ENCODE peak calls at places on chromosome 5, in six cellular contexts. One of them, this sample, is unnamed.

GRCh38 chr5:67146574-67146973 is 50.0 kb downstream of the CD180 start:
- DNase-seq in NCI-H2081: no peak
- DNase-seq in left ventricle myocardium inferior: no peak
- DNase-seq in stimulated activated CD4-positive, alpha-beta T cell treated with anti-CD3 and anti-CD28 coated beads, Interleukin-15, amount 100 ng/mL, for 1 hour: no peak
- DNase-seq in activated CD4-positive, alpha-beta T cell treated with anti-CD3 and anti-CD28 coated beads, Interleukin-2, amount 10 ng/mL, durations not matched to agents 7 days and 5 days: no peak
- DNase-seq in fibroblast of pulmonary artery: peak
- DNase-seq in this sample: peak

GRCh38 chr5:111901303-111901702 is 144.3 kb upstream of the NREP start:
- DNase-seq in NCI-H2081: no peak
- DNase-seq in left ventricle myocardium inferior: no peak
- DNase-seq in stimulated activated CD4-positive, alpha-beta T cell treated with anti-CD3 and anti-CD28 coated beads, Interleukin-15, amount 100 ng/mL, for 1 hour: no peak
- DNase-seq in activated CD4-positive, alpha-beta T cell treated with anti-CD3 and anti-CD28 coated beads, Interleukin-2, amount 10 ng/mL, durations not matched to agents 7 days and 5 days: no peak
- DNase-seq in fibroblast of pulmonary artery: no peak
- DNase-seq in this sample: no peak

GRCh38 chr5:132277971-132278964 is 15.9 kb upstream of the SLC22A4 start:
- DNase-seq in NCI-H2081: no peak
- DNase-seq in left ventricle myocardium inferior: no peak
- DNase-seq in stimulated activated CD4-positive, alpha-beta T cell treated with anti-CD3 and anti-CD28 coated beads, Interleukin-15, amount 100 ng/mL, for 1 hour: no peak
- DNase-seq in activated CD4-positive, alpha-beta T cell treated with anti-CD3 and anti-CD28 coated beads, Interleukin-2, amount 10 ng/mL, durations not matched to agents 7 days and 5 days: no peak
- DNase-seq in fibroblast of pulmonary artery: no peak
- DNase-seq in this sample: no peak

GRCh38 chr5:136058031-136058971 is 29.5 kb downstream of the TGFBI start:
- DNase-seq in NCI-H2081: no peak
- DNase-seq in left ventricle myocardium inferior: peak
- DNase-seq in stimulated activated CD4-positive, alpha-beta T cell treated with anti-CD3 and anti-CD28 coated beads, Interleukin-15, amount 100 ng/mL, for 1 hour: no peak
- DNase-seq in activated CD4-positive, alpha-beta T cell treated with anti-CD3 and anti-CD28 coated beads, Interleukin-2, amount 10 ng/mL, durations not matched to agents 7 days and 5 days: no peak
- DNase-seq in fibroblast of pulmonary artery: peak
- DNase-seq in this sample: peak

GRCh38 chr5:53980061-53980460 is 330.3 kb downstream of the ARL15 start:
- DNase-seq in NCI-H2081: no peak
- DNase-seq in left ventricle myocardium inferior: no peak
- DNase-seq in stimulated activated CD4-positive, alpha-beta T cell treated with anti-CD3 and anti-CD28 coated beads, Interleukin-15, amount 100 ng/mL, for 1 hour: no peak
- DNase-seq in activated CD4-positive, alpha-beta T cell treated with anti-CD3 and anti-CD28 coated beads, Interleukin-2, amount 10 ng/mL, durations not matched to agents 7 days and 5 days: no peak
- DNase-seq in fibroblast of pulmonary artery: no peak
- DNase-seq in this sample: no peak

GRCh38 chr5:101678494-101679193 is 617.4 kb downstream of the SLCO4C1 start:
- DNase-seq in NCI-H2081: peak
- DNase-seq in left ventricle myocardium inferior: peak
- DNase-seq in stimulated activated CD4-positive, alpha-beta T cell treated with anti-CD3 and anti-CD28 coated beads, Interleukin-15, amount 100 ng/mL, for 1 hour: no peak
- DNase-seq in activated CD4-positive, alpha-beta T cell treated with anti-CD3 and anti-CD28 coated beads, Interleukin-2, amount 10 ng/mL, durations not matched to agents 7 days and 5 days: peak
- DNase-seq in fibroblast of pulmonary artery: peak
- DNase-seq in this sample: peak

GRCh38 chr5:133316346-133317343 is 264.8 kb downstream of the HSPA4 start:
- DNase-seq in NCI-H2081: no peak
- DNase-seq in left ventricle myocardium inferior: no peak
- DNase-seq in stimulated activated CD4-positive, alpha-beta T cell treated with anti-CD3 and anti-CD28 coated beads, Interleukin-15, amount 100 ng/mL, for 1 hour: no peak
- DNase-seq in activated CD4-positive, alpha-beta T cell treated with anti-CD3 and anti-CD28 coated beads, Interleukin-2, amount 10 ng/mL, durations not matched to agents 7 days and 5 days: no peak
- DNase-seq in fibroblast of pulmonary artery: no peak
- DNase-seq in this sample: no peak

GRCh38 chr5:3905521-3905920 is 309.9 kb downstream of the IRX1 start:
- DNase-seq in NCI-H2081: no peak
- DNase-seq in left ventricle myocardium inferior: no peak
- DNase-seq in stimulated activated CD4-positive, alpha-beta T cell treated with anti-CD3 and anti-CD28 coated beads, Interleukin-15, amount 100 ng/mL, for 1 hour: no peak
- DNase-seq in activated CD4-positive, alpha-beta T cell treated with anti-CD3 and anti-CD28 coated beads, Interleukin-2, amount 10 ng/mL, durations not matched to agents 7 days and 5 days: no peak
- DNase-seq in fibroblast of pulmonary artery: no peak
- DNase-seq in this sample: no peak

GRCh38 chr5:10532421-10532820 is 31.4 kb upstream of the ANKRD33B start:
- DNase-seq in NCI-H2081: no peak
- DNase-seq in left ventricle myocardium inferior: no peak
- DNase-seq in stimulated activated CD4-positive, alpha-beta T cell treated with anti-CD3 and anti-CD28 coated beads, Interleukin-15, amount 100 ng/mL, for 1 hour: no peak
- DNase-seq in activated CD4-positive, alpha-beta T cell treated with anti-CD3 and anti-CD28 coated beads, Interleukin-2, amount 10 ng/mL, durations not matched to agents 7 days and 5 days: no peak
- DNase-seq in fibroblast of pulmonary artery: no peak
- DNase-seq in this sample: no peak

GRCh38 chr5:127960126-127960744 is 123.3 kb upstream of the SLC12A2 start:
- DNase-seq in NCI-H2081: peak
- DNase-seq in left ventricle myocardium inferior: no peak
- DNase-seq in stimulated activated CD4-positive, alpha-beta T cell treated with anti-CD3 and anti-CD28 coated beads, Interleukin-15, amount 100 ng/mL, for 1 hour: no peak
- DNase-seq in activated CD4-positive, alpha-beta T cell treated with anti-CD3 and anti-CD28 coated beads, Interleukin-2, amount 10 ng/mL, durations not matched to agents 7 days and 5 days: no peak
- DNase-seq in fibroblast of pulmonary artery: peak
- DNase-seq in this sample: no peak

GRCh38 chr5:128877476-128877875 is 87.8 kb upstream of the SLC27A6 start:
- DNase-seq in NCI-H2081: no peak
- DNase-seq in left ventricle myocardium inferior: no peak
- DNase-seq in stimulated activated CD4-positive, alpha-beta T cell treated with anti-CD3 and anti-CD28 coated beads, Interleukin-15, amount 100 ng/mL, for 1 hour: no peak
- DNase-seq in activated CD4-positive, alpha-beta T cell treated with anti-CD3 and anti-CD28 coated beads, Interleukin-2, amount 10 ng/mL, durations not matched to agents 7 days and 5 days: no peak
- DNase-seq in fibroblast of pulmonary artery: no peak
- DNase-seq in this sample: no peak

GRCh38 chr5:40652441-40653220 is 27.1 kb upstream of the PTGER4 start:
- DNase-seq in NCI-H2081: peak
- DNase-seq in left ventricle myocardium inferior: no peak
- DNase-seq in stimulated activated CD4-positive, alpha-beta T cell treated with anti-CD3 and anti-CD28 coated beads, Interleukin-15, amount 100 ng/mL, for 1 hour: no peak
- DNase-seq in activated CD4-positive, alpha-beta T cell treated with anti-CD3 and anti-CD28 coated beads, Interleukin-2, amount 10 ng/mL, durations not matched to agents 7 days and 5 days: peak
- DNase-seq in fibroblast of pulmonary artery: no peak
- DNase-seq in this sample: no peak

GRCh38 chr5:1293416-1293996 is 1.4 kb downstream of the TERT start:
- DNase-seq in NCI-H2081: no peak
- DNase-seq in left ventricle myocardium inferior: no peak
- DNase-seq in stimulated activated CD4-positive, alpha-beta T cell treated with anti-CD3 and anti-CD28 coated beads, Interleukin-15, amount 100 ng/mL, for 1 hour: no peak
- DNase-seq in activated CD4-positive, alpha-beta T cell treated with anti-CD3 and anti-CD28 coated beads, Interleukin-2, amount 10 ng/mL, durations not matched to agents 7 days and 5 days: no peak
- DNase-seq in fibroblast of pulmonary artery: no peak
- DNase-seq in this sample: no peak

GRCh38 chr5:169873642-169874041 is 106.7 kb downstream of the INSYN2B start:
- DNase-seq in NCI-H2081: no peak
- DNase-seq in left ventricle myocardium inferior: peak
- DNase-seq in stimulated activated CD4-positive, alpha-beta T cell treated with anti-CD3 and anti-CD28 coated beads, Interleukin-15, amount 100 ng/mL, for 1 hour: no peak
- DNase-seq in activated CD4-positive, alpha-beta T cell treated with anti-CD3 and anti-CD28 coated beads, Interleukin-2, amount 10 ng/mL, durations not matched to agents 7 days and 5 days: no peak
- DNase-seq in fibroblast of pulmonary artery: peak
- DNase-seq in this sample: no peak

GRCh38 chr5:179732918-179733763 is 519 bp downstream of the MAML1 start:
- DNase-seq in NCI-H2081: peak
- DNase-seq in left ventricle myocardium inferior: peak
- DNase-seq in stimulated activated CD4-positive, alpha-beta T cell treated with anti-CD3 and anti-CD28 coated beads, Interleukin-15, amount 100 ng/mL, for 1 hour: peak
- DNase-seq in activated CD4-positive, alpha-beta T cell treated with anti-CD3 and anti-CD28 coated beads, Interleukin-2, amount 10 ng/mL, durations not matched to agents 7 days and 5 days: peak
- DNase-seq in fibroblast of pulmonary artery: peak
- DNase-seq in this sample: peak

GRCh38 chr5:76944638-76945037 is 8.2 kb upstream of the CRHBP start:
- DNase-seq in NCI-H2081: no peak
- DNase-seq in left ventricle myocardium inferior: no peak
- DNase-seq in stimulated activated CD4-positive, alpha-beta T cell treated with anti-CD3 and anti-CD28 coated beads, Interleukin-15, amount 100 ng/mL, for 1 hour: no peak
- DNase-seq in activated CD4-positive, alpha-beta T cell treated with anti-CD3 and anti-CD28 coated beads, Interleukin-2, amount 10 ng/mL, durations not matched to agents 7 days and 5 days: no peak
- DNase-seq in fibroblast of pulmonary artery: no peak
- DNase-seq in this sample: no peak

GRCh38 chr5:113384787-113385186 is 50.0 kb downstream of the TSSK1B start:
- DNase-seq in NCI-H2081: no peak
- DNase-seq in left ventricle myocardium inferior: no peak
- DNase-seq in stimulated activated CD4-positive, alpha-beta T cell treated with anti-CD3 and anti-CD28 coated beads, Interleukin-15, amount 100 ng/mL, for 1 hour: no peak
- DNase-seq in activated CD4-positive, alpha-beta T cell treated with anti-CD3 and anti-CD28 coated beads, Interleukin-2, amount 10 ng/mL, durations not matched to agents 7 days and 5 days: no peak
- DNase-seq in fibroblast of pulmonary artery: no peak
- DNase-seq in this sample: no peak

GRCh38 chr5:98605010-98605425 is 168.4 kb upstream of the RGMB start:
- DNase-seq in NCI-H2081: no peak
- DNase-seq in left ventricle myocardium inferior: no peak
- DNase-seq in stimulated activated CD4-positive, alpha-beta T cell treated with anti-CD3 and anti-CD28 coated beads, Interleukin-15, amount 100 ng/mL, for 1 hour: no peak
- DNase-seq in activated CD4-positive, alpha-beta T cell treated with anti-CD3 and anti-CD28 coated beads, Interleukin-2, amount 10 ng/mL, durations not matched to agents 7 days and 5 days: no peak
- DNase-seq in fibroblast of pulmonary artery: no peak
- DNase-seq in this sample: peak

GRCh38 chr5:137836997-137837396 is 30.7 kb upstream of the MYOT start:
- DNase-seq in NCI-H2081: no peak
- DNase-seq in left ventricle myocardium inferior: no peak
- DNase-seq in stimulated activated CD4-positive, alpha-beta T cell treated with anti-CD3 and anti-CD28 coated beads, Interleukin-15, amount 100 ng/mL, for 1 hour: no peak
- DNase-seq in activated CD4-positive, alpha-beta T cell treated with anti-CD3 and anti-CD28 coated beads, Interleukin-2, amount 10 ng/mL, durations not matched to agents 7 days and 5 days: no peak
- DNase-seq in fibroblast of pulmonary artery: peak
- DNase-seq in this sample: no peak

GRCh38 chr5:173789031-173789920 is 98.9 kb upstream of the CPEB4 start:
- DNase-seq in NCI-H2081: no peak
- DNase-seq in left ventricle myocardium inferior: no peak
- DNase-seq in stimulated activated CD4-positive, alpha-beta T cell treated with anti-CD3 and anti-CD28 coated beads, Interleukin-15, amount 100 ng/mL, for 1 hour: no peak
- DNase-seq in activated CD4-positive, alpha-beta T cell treated with anti-CD3 and anti-CD28 coated beads, Interleukin-2, amount 10 ng/mL, durations not matched to agents 7 days and 5 days: no peak
- DNase-seq in fibroblast of pulmonary artery: peak
- DNase-seq in this sample: peak